ENCODE peak calls at places on chromosomes 4 and X, in six cellular contexts. S is fibroblast of the conjunctiva; N is choroid plexus epithelial cell; A is activated CD4-positive, alpha-beta T cell treated with anti-CD3 and anti-CD28 coated beads, Interleukin-2, amount 10 ng/mL, durations not matched to agents 7 days and 5 days; W is hypothalamus; D is AG04450. R is an unnamed sample.

GRCh38 chr4:174600391-174600790 is 78.1 kb upstream of the HPGD start:
- DNase-seq in S (no peak), N (no peak), A (no peak), W (no peak), D (no peak), R (no peak)

GRCh38 chrX:47311857-47312774 is 58.3 kb upstream of the ZNF157 start:
- DNase-seq in S (peak; percentile 39), N (peak; percentile 83), A (peak; percentile 39), W (no peak), D (peak; percentile 29), R (peak; percentile 44)

GRCh38 chr4:69835766-69836165 is 24.2 kb downstream of the SULT1E1 start:
- DNase-seq in S (no peak), N (no peak), A (no peak), W (no peak), D (no peak), R (no peak)

GRCh38 chr4:93313207-93313606 is 515.3 kb upstream of the ATOH1 start:
- DNase-seq in S (no peak), N (peak; percentile 47), A (no peak), W (no peak), D (no peak), R (no peak)

GRCh38 chr4:1512081-1512737 is 106.0 kb upstream of the NKX1-1 start:
- DNase-seq in S (no peak), N (no peak), A (no peak), W (no peak), D (no peak), R (no peak)

GRCh38 chrX:1323315-1323714 is 13.3 kb upstream of the IL3RA start:
- DNase-seq in S (no peak), N (peak; percentile 22), A (peak; percentile 69), W (no peak), D (no peak), R (no peak)

GRCh38 chrX:65586491-65586890 is 51.9 kb upstream of the LAS1L start:
- DNase-seq in S (no peak), N (no peak), A (no peak), W (no peak), D (no peak), R (peak; percentile 59)

GRCh38 chr4:7539659-7540058 is 104.9 kb upstream of the PSAPL1 start:
- DNase-seq in S (no peak), N (peak; percentile 7), A (peak; percentile 79), W (no peak), D (no peak), R (no peak)

GRCh38 chr4:150078996-150079581 is 844 bp downstream of the DCLK2 start:
- DNase-seq in S (no peak), N (peak; percentile 25), A (peak; percentile 24), W (no peak), D (no peak), R (no peak)

GRCh38 chr4:168367065-168367464 is 48.5 kb upstream of the DDX60 start:
- DNase-seq in S (no peak), N (no peak), A (no peak), W (no peak), D (no peak), R (no peak)

GRCh38 chrX:93585661-93586060 is 87.7 kb downstream of the NAP1L3 start:
- DNase-seq in S (no peak), N (no peak), A (no peak), W (no peak), D (no peak), R (peak; percentile 8)

GRCh38 chrX:69163936-69164741 is 1.1 kb downstream of the PJA1 start:
- DNase-seq in S (no peak), N (peak; percentile 20), A (peak; percentile 71), W (no peak), D (no peak), R (no peak)

GRCh38 chr4:156781852-156782251 is 189.7 kb downstream of the PDGFC start:
- DNase-seq in S (no peak), N (peak; percentile 21), A (no peak), W (no peak), D (no peak), R (no peak)

GRCh38 chr4:186161138-186161537 is 30.2 kb upstream of the CYP4V2 start:
- DNase-seq in S (no peak), N (no peak), A (peak; percentile 49), W (no peak), D (no peak), R (no peak)

GRCh38 chr4:159278399-159278798 is 175.5 kb downstream of the RAPGEF2 start:
- DNase-seq in S (no peak), N (peak; percentile 83), A (no peak), W (no peak), D (no peak), R (no peak)

GRCh38 chr4:27011401-27011800 is 150.8 kb downstream of the STIM2 start:
- DNase-seq in S (no peak), N (no peak), A (no peak), W (no peak), D (no peak), R (no peak)

GRCh38 chr4:137532869-137533236 is 559 bp upstream of the PCDH18 start:
- DNase-seq in S (no peak), N (peak; percentile 57), A (no peak), W (no peak), D (no peak), R (no peak)

GRCh38 chr4:150510176-150510875 is 71.6 kb upstream of the MAB21L2 start:
- DNase-seq in S (peak; percentile 34), N (peak; percentile 92), A (no peak), W (no peak), D (peak; percentile 44), R (peak; percentile 71)

GRCh38 chr4:84879651-84880200 is 86.8 kb downstream of the WDFY3 start:
- DNase-seq in S (no peak), N (peak; percentile 58), A (no peak), W (no peak), D (no peak), R (no peak)

GRCh38 chr4:96691496-96691895 is 851.6 kb downstream of the PDHA2 start:
- DNase-seq in S (no peak), N (no peak), A (no peak), W (no peak), D (no peak), R (no peak)

GRCh38 chrX:7059214-7059838 is 88.2 kb upstream of the STS start:
- DNase-seq in S (no peak), N (no peak), A (peak; percentile 15), W (no peak), D (no peak), R (no peak)

GRCh38 chr4:110371016-110371795 is 104.7 kb upstream of the ENPEP start:
- DNase-seq in S (no peak), N (peak; percentile 35), A (no peak), W (no peak), D (no peak), R (no peak)

GRCh38 chrX:66919280-66919832 is 280.5 kb upstream of the EDA2R start:
- DNase-seq in S (no peak), N (no peak), A (no peak), W (no peak), D (no peak), R (no peak)

GRCh38 chrX:1442724-1443367 is 9.9 kb downstream of the ASMTL start:
- DNase-seq in S (no peak), N (no peak), A (peak; percentile 5), W (no peak), D (no peak), R (no peak)